ENCODE peak calls at places on chromosomes 5 and 9, in five cellular contexts. B, N, D, Q and R are unnamed samples.
A peak's percentile ranks its signal among the peaks of the same experiment; 100 is the strongest.

GRCh38 chr9:135907006-135907434 is 326 bp downstream of the CAMSAP1 start:
- DNase-seq in Q (no peak), N (no peak), D (peak; percentile 69), B (peak; percentile 48), R (no peak)

GRCh38 chr9:20284601-20285289 is 337.6 kb downstream of the MLLT3 start:
- DNase-seq in N (no peak), D (no peak), B (no peak), Q (no peak), R (no peak)

GRCh38 chr5:121503111-121503840 is 348.4 kb upstream of the FTMT start:
- DNase-seq in D (no peak), N (no peak), Q (no peak), B (no peak), R (no peak)

GRCh38 chr9:6272229-6272597 is 56.0 kb upstream of the TPD52L3 start:
- DNase-seq in Q (no peak), N (peak; percentile 31), D (no peak), B (no peak), R (no peak)

GRCh38 chr9:71384343-71384742 is 262.9 kb upstream of the TRPM3 start:
- DNase-seq in N (no peak), Q (no peak), D (no peak), B (no peak), R (no peak)

GRCh38 chr9:12955510-12956163 is 180.8 kb downstream of the LURAP1L start:
- DNase-seq in N (no peak), B (no peak), D (no peak), Q (no peak), R (no peak)

GRCh38 chr9:84079994-84080393 is 99.4 kb downstream of the RMI1 start:
- DNase-seq in B (no peak), N (no peak), D (no peak), Q (no peak), R (no peak)

GRCh38 chr9:124652203-124652992 is 118.7 kb downstream of the NR6A1 start:
- DNase-seq in D (no peak), B (peak; percentile 20), Q (no peak), N (peak; percentile 97), R (no peak)

GRCh38 chr9:99876190-99876589 is 30.3 kb upstream of the STX17 start:
- DNase-seq in Q (no peak), B (no peak), N (no peak), D (no peak), R (no peak)

GRCh38 chr9:133584559-133585476 is 24.4 kb downstream of the FAM163B start:
- DNase-seq in B (no peak), N (no peak), D (no peak), Q (no peak), R (no peak)

GRCh38 chr9:32533338-32533737 is 7.3 kb upstream of the RIGI start:
- DNase-seq in Q (no peak), N (no peak), D (no peak), B (no peak), R (no peak)

GRCh38 chr9:94210616-94211603 is 48.2 kb upstream of the ZNF169 start:
- DNase-seq in D (no peak), B (no peak), Q (no peak), N (peak; percentile 29), R (no peak)

GRCh38 chr9:105911104-105911911 is 217.0 kb downstream of the TMEM38B start:
- DNase-seq in B (no peak), D (no peak), N (peak; percentile 19), Q (no peak), R (no peak)

GRCh38 chr9:132986586-132986985 is 8.1 kb downstream of the GFI1B start:
- DNase-seq in Q (no peak), B (no peak), N (no peak), D (no peak), R (no peak)

GRCh38 chr5:78221467-78221866 is 73.0 kb downstream of the AP3B1 start:
- DNase-seq in B (no peak), N (no peak), D (no peak), Q (no peak), R (no peak)

GRCh38 chr5:147427784-147428401 is 82.0 kb downstream of the DPYSL3 start:
- DNase-seq in Q (no peak), N (no peak), B (no peak), D (no peak), R (no peak)

GRCh38 chr5:81750308-81751008 is 439 bp downstream of the SSBP2 start:
- DNase-seq in B (no peak), N (peak; percentile 41), D (no peak), Q (no peak), R (peak; percentile 59)

GRCh38 chr5:10521466-10522223 is 42.2 kb upstream of the ANKRD33B start:
- DNase-seq in N (no peak), D (no peak), Q (no peak), B (no peak), R (no peak)
- TF ChIP-seq CTCF in N (no peak), D (no peak), Q (peak; percentile 71), B (no peak), R (peak; percentile 48)

DNA sequence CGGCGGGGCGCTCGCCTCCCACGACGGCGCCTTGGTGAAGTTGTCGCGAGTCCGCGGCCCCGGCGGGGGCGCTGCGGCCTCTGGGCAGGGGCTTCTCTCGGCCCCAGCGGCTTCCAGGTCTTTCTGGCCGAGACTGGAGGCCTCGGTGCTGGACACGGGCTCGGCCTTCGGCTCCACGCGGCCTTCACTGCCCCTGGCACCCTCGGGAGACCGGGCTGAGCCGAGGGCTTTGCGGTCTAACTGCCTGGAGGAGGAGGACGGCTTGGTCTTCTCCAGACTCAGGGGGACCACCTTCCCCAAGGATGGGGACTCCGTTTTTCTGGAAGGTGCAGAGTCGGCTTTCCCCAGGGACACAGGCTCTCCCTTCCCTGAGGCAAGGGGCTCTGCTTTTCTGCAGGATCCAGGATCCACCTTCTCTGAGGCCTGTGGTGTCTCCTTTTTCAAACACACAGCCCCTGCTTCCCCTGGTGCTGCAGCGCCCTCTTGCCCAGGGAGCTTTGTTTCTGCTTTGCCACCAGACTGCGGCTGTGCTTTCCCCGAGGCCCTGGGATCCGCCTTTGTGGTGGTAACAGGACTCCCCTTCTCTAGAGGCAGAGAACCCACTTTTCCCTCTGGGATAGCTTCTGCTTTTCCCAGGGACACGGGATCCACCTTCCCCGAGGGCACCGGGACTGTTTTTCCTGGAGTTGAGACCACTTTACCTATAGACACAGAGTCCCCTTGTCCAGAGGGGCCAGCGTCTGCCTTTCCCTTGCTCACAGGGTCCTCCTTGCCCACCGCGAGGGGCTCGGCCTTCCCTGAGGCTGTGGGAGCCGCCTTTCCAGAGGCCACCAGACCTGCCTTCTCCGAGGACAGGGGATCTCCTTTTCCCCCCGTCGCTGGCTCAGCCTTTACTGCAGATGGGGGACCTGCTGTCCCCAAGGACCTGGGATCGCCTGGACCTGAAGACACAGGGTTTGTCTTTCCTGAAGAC is 12.3 kb downstream of the GPRIN1 start:
- DNase-seq in N (no peak), D (no peak), B (no peak), Q (no peak), R (no peak)
- TF ChIP-seq CTCF in N (no peak), D (no peak), B (no peak), Q (no peak), R (no peak)

GRCh38 chr5:33257807-33258491 is 182.8 kb upstream of the TARS1 start:
- DNase-seq in N (peak; percentile 56), B (no peak), D (no peak), Q (no peak), R (no peak)
- TF ChIP-seq CTCF in N (peak; percentile 27), B (peak; percentile 41), D (no peak), Q (no peak), R (no peak)

DNA sequence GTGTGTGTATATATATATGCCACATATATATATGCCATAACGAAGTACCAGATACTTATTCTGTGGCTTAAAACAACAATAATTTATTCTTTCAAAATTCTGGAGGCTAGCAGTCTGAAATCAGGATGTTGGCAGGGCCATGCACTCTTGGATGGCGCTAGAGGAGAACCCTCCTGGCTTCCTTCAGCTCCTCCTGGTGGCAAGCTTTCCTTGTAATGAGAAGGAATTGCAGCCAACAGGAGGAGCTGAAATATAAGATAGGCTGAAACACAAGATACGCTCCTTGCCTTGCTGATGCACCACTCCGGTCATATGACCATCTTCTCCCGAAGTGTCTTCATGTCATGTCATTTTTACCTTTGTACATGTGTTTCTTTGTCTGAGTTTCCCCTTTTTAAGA is 368.1 kb upstream of the CTNND2 start:
- DNase-seq in N (no peak), D (no peak), Q (no peak), B (no peak), R (no peak)
- TF ChIP-seq CTCF in N (no peak), D (no peak), Q (no peak), B (no peak), R (no peak)

GRCh38 chr5:141807732-141808131 is 70.5 kb downstream of the PCDH1 start:
- DNase-seq in D (no peak), N (no peak), Q (no peak), B (no peak), R (no peak)
- TF ChIP-seq CTCF in D (no peak), N (no peak), Q (no peak), B (no peak), R (no peak)

GRCh38 chr5:10144040-10144439 is 105.6 kb downstream of the ATPSCKMT start:
- DNase-seq in B (no peak), D (no peak), N (no peak), Q (no peak), R (no peak)

GRCh38 chr5:10149911-10150310 is 99.8 kb downstream of the ATPSCKMT start:
- DNase-seq in B (no peak), Q (no peak), D (no peak), N (no peak), R (no peak)

GRCh38 chr5:10140195-10140973 is 109.3 kb downstream of the ATPSCKMT start:
- DNase-seq in N (no peak), Q (no peak), B (no peak), D (no peak), R (no peak)

GRCh38 chr5:10151656-10152055 is 98.0 kb downstream of the ATPSCKMT start:
- DNase-seq in B (no peak), Q (no peak), D (no peak), N (no peak), R (no peak)

GRCh38 chr5:10145922-10146321 is 103.8 kb downstream of the ATPSCKMT start:
- DNase-seq in N (peak; percentile 20), B (no peak), Q (peak; percentile 5), D (no peak), R (no peak)
- TF ChIP-seq CTCF in N (peak; percentile 18), B (no peak), Q (peak; percentile 46), D (no peak), R (peak; percentile 18)

DNA sequence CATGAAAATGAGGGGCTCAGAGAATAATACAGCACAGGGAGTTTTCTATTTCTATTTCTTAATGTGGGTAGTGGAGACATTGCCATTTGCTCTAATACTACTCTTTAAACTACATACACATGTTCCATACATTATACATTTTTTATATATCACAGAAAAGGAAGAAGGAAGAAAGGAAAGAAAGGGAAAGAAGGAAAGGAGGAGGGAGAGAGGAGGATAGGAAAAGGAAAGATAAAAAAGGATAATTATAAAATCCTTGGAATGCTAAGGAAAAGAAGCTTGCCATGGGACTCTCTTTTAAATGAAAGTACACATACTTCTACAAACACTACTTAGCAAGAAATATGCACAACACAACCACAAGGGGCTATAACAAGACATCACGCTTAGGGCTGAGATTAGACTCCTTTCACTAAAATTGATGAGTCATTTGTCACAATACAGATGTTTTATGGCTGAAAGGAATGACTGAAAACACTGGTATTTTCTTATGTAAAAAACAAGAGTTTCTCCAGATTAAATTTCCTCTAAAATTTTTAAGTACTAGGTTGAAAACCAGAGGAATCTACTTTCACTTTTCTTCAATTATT is 219.8 kb downstream of the ARL15 start:
- DNase-seq in N (peak; percentile 44), D (no peak), B (no peak), Q (no peak), R (no peak)
- TF ChIP-seq CTCF in N (no peak), D (no peak), B (no peak), Q (peak; percentile 6), R (no peak)